ENCODE peak calls at places on chromosomes 7 and 10, in four cellular contexts. H is K562, F is GM12878, V is HL-60. O is an unnamed sample.

GRCh38 chr7:39609462-39610149 is 13.8 kb upstream of the RALA start:
- DNase-seq in H (no peak), F (no peak), V (peak), O (peak)

GRCh38 chr7:128928159-128928558 is 9.6 kb upstream of the IRF5 start:
- DNase-seq in H (no peak), F (no peak), V (no peak), O (no peak)

GRCh38 chr10:13054844-13055243 is 45.1 kb upstream of the OPTN start:
- DNase-seq in H (no peak), F (no peak), V (no peak), O (no peak)

GRCh38 chr7:111059826-111060225 is 31.1 kb upstream of the LRRN3 start:
- DNase-seq in H (no peak), F (no peak), V (no peak), O (no peak)

GRCh38 chr7:153397459-153397858 is 637.9 kb downstream of the ACTR3B start:
- DNase-seq in H (no peak), F (no peak), V (no peak), O (no peak)

GRCh38 chr7:153682628-153683027 is 369.6 kb upstream of the DPP6 start:
- DNase-seq in H (peak), F (no peak), V (no peak), O (no peak)

GRCh38 chr7:5408777-5409176 is 14.9 kb downstream of the TNRC18 start:
- DNase-seq in H (no peak), F (no peak), V (no peak), O (no peak)

GRCh38 chr7:121160150-121161008 is 168.4 kb upstream of the WNT16 start:
- DNase-seq in H (peak), F (no peak), V (no peak), O (no peak)

GRCh38 chr7:95190515-95190914 is 133.8 kb downstream of the PON1 start:
- DNase-seq in H (no peak), F (no peak), V (no peak), O (no peak)

GRCh38 chr7:45609180-45609579 is 35.0 kb downstream of the ADCY1 start:
- DNase-seq in H (no peak), F (no peak), V (no peak), O (no peak)

GRCh38 chr10:76124230-76124629 is 692.8 kb downstream of the LRMDA start:
- DNase-seq in H (no peak), F (no peak), V (no peak), O (no peak)

GRCh38 chr10:35563266-35563891 is 41.8 kb upstream of the GJD4 start:
- DNase-seq in H (peak), F (peak), V (peak), O (peak)

GRCh38 chr10:118264838-118265470 is 77.2 kb downstream of the FAM204A start:
- DNase-seq in H (no peak), F (no peak), V (no peak), O (no peak)

GRCh38 chr7:6271091-6271658 is 1.2 kb downstream of the CYTH3 start:
- DNase-seq in H (no peak), F (no peak), V (peak), O (no peak)

GRCh38 chr7:80918909-80919721 is at the start of gene SEMA3C:
- DNase-seq in H (peak), F (no peak), V (peak), O (peak)

GRCh38 chr7:89283311-89283710 is 487.8 kb upstream of the TEX47 start:
- DNase-seq in H (no peak), F (no peak), V (no peak), O (no peak)
- TF ChIP-seq POLR2AphosphoS5 in H (no peak), F (no peak), V (no peak), O (no peak)

GRCh38 chr7:74542558-74543117 is 88.9 kb downstream of the GTF2IRD1 start:
- DNase-seq in H (no peak), F (no peak), V (no peak), O (no peak)
- TF ChIP-seq SPI1 in H (no peak), F (no peak), V (no peak), O (no peak)

DNA sequence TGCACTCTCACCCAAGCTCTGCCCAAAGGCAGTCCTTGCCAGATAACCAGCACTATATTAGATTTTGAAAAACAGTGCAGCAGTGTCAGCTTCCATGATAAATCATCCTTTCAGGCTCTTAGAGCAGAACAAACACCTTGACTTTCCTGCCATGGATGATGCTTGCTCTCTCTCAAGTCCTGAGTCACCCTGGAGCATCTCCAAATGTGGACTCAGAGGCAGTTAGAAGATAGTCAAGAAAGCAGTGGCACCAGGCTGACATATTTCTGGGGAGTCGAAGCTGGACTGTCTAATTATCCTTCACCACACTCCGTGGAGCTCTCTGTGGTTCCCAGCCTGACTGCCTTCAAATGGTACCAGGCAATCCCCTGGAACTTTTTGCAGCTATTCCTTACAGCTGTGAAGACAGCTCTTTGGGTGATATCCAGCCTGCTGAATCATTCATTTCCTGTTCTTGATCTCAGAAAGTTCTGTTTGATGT is 234.1 kb downstream of the C7orf25 start:
- DNase-seq in H (no peak), F (no peak), V (no peak), O (no peak)
- TF ChIP-seq POLR2AphosphoS5 in H (no peak), F (no peak), V (no peak), O (no peak)

DNA sequence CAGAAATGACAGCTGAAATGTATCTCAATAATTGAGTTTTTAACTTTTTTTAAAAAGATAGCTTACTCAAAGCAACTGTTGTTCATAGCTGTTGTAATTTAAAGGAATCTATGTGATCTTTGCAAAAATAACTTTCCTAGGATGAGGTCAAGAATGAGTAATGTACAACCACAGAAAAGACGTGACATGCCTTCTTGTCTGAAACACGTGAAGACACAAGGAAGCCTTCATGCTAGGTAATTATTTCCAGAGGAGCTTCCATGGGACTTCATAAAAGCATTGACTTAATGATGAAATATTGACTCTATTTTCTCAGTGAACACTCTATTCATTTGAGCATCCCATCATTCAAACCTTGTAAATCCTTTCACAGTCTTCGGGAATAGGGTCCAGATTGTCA is 527.9 kb downstream of the NRG3 start:
- DNase-seq in H (no peak), F (no peak), V (no peak), O (no peak)
- TF ChIP-seq SPI1 in H (no peak), F (no peak), V (no peak), O (no peak)

DNA sequence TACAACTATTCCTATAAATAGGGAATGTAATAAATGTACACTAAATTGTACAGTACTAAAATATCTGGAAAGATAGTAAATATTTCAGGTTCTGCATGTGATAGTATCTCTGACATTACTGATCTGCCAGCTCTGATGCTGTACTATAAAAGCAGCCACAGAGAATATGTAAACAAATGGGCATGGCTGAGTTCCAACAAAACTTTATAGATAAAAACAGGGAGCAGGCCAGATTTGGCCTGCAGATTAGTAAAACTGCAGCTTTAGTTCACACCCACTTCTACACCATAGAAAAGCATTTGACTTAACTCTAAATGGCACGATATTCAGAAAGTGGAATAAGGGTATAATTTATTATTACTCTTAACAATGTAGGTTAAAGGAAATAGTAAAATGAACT is 18.8 kb upstream of the TLL2 start:
- DNase-seq in H (no peak), F (no peak), V (no peak), O (no peak)
- TF ChIP-seq POLR2AphosphoS5 in H (no peak), F (no peak), V (no peak), O (no peak)

GRCh38 chr10:78685466-78686163 is 383.2 kb upstream of the ZMIZ1 start:
- DNase-seq in H (no peak), F (no peak), V (no peak), O (no peak)
- TF ChIP-seq SPI1 in H (no peak), F (no peak), V (no peak), O (no peak)

DNA sequence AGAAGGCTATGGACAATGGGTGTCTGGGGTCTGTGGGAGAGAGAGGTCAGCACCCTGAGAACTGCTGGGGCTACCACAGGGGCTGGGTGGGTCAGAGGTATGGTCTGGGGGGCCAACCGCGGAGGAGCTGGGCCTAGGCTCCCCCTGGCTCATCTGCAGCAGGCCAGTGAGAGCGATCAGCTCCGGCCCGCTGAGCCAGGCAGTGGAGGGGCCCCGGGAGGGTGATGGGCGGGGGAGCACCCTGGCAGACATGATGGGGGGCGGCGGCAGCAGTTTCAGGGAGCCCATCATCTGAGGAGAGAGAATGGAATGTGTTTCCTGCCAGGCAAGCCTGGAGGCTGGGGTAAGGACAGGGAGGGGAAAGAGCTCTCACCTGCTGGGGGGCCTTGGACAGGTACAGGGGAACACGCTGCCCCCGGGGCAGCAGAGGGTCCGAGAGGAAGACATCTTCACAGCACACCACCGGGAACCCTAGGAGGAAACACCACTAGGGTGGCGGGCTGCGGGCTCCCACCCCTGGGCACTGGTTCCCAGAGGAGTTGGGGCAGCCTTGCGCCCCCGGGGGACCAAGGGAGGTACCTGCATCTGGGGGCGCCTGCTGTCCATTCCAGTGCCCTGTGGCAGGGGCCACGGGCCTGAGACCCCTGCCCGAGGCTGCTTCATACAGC is 1.3 kb downstream of the SAP25 start:
- DNase-seq in H (no peak), F (no peak), V (no peak), O (no peak)
- TF ChIP-seq POLR2AphosphoS5 in H (no peak), F (no peak), V (no peak), O (no peak)